ENCODE peak calls at places on chromosomes 6 and 20, in four cellular contexts. D is G401, G is foreskin fibroblast, N is thoracic aorta. B is an unnamed sample.

GRCh38 chr20:53900380-53900999 is 169.9 kb downstream of the BCAS1 start:
- DNase-seq in G (peak; percentile 83), D (no peak), N (no peak), B (no peak)

GRCh38 chr6:50145125-50145524 is 95.4 kb upstream of the DEFB112 start:
- DNase-seq in G (peak; percentile 9), D (no peak), N (no peak), B (no peak)

GRCh38 chr20:57330998-57331397 is 1.4 kb downstream of the SPO11 start:
- DNase-seq in N (no peak), G (peak; percentile 10), D (peak; percentile 22), B (no peak)

GRCh38 chr6:161111256-161111655 is 119.7 kb downstream of the MAP3K4 start:
- DNase-seq in D (no peak), G (no peak), N (no peak), B (no peak)

GRCh38 chr6:46279874-46280273 is 109.1 kb upstream of the ENPP5 start:
- DNase-seq in G (peak; percentile 8), D (no peak), N (no peak), B (no peak)

GRCh38 chr20:3177746-3178477 is 4.6 kb upstream of the LZTS3 start:
- DNase-seq in G (no peak), N (no peak), D (no peak), B (no peak)

GRCh38 chr20:63890201-63890576 is 4.7 kb upstream of the DNAJC5 start:
- DNase-seq in G (no peak), D (no peak), N (no peak), B (no peak)

GRCh38 chr6:40855481-40855880 is 183.5 kb downstream of the UNC5CL start:
- DNase-seq in D (no peak), G (no peak), N (no peak), B (no peak)

GRCh38 chr20:56414842-56415765 is 3.0 kb downstream of the CASS4 start:
- DNase-seq in N (no peak), G (peak; percentile 94), D (no peak), B (no peak)

GRCh38 chr6:170505306-170505705 is 47.8 kb downstream of the PSMB1 start:
- DNase-seq in G (no peak), N (no peak), D (peak; percentile 70), B (no peak)

GRCh38 chr6:53495496-53495895 is 49.4 kb downstream of the GCLC start:
- DNase-seq in N (no peak), G (no peak), D (no peak), B (no peak)

GRCh38 chr20:52105045-52105572 is 86.5 kb downstream of the ZFP64 start:
- DNase-seq in G (peak; percentile 68), D (peak; percentile 38), N (no peak), B (no peak)

GRCh38 chr6:135535989-135536414 is 38.5 kb upstream of the AHI1 start:
- DNase-seq in N (no peak), D (peak; percentile 48), G (peak; percentile 92), B (peak; percentile 26)

GRCh38 chr6:170148709-170149470 is 142.0 kb downstream of the DLL1 start:
- DNase-seq in G (no peak), D (no peak), N (no peak), B (no peak)

GRCh38 chr6:35084511-35085203 is 56.5 kb downstream of the TCP11 start:
- DNase-seq in D (no peak), N (no peak), G (no peak), B (no peak)

GRCh38 chr20:12063106-12063505 is 145.4 kb downstream of the BTBD3 start:
- DNase-seq in D (no peak), G (no peak), N (no peak), B (no peak)

GRCh38 chr6:90197854-90198496 is 98.7 kb downstream of the BACH2 start:
- DNase-seq in G (peak; percentile 56), N (no peak), D (peak; percentile 54), B (no peak)

GRCh38 chr20:42259389-42259788 is 641.2 kb upstream of the CHD6 start:
- DNase-seq in G (no peak), N (no peak), D (no peak), B (no peak)

GRCh38 chr20:22819784-22820183 is 215.3 kb upstream of the SSTR4 start:
- DNase-seq in G (no peak), D (no peak), N (no peak), B (no peak)

GRCh38 chr6:74114428-74114827 is 418.4 kb downstream of the CD109 start:
- DNase-seq in D (no peak), G (no peak), N (no peak), B (no peak)

GRCh38 chr6:136524936-136525413 is 25.2 kb downstream of the MAP7 start:
- DNase-seq in G (no peak), D (peak; percentile 77), N (no peak), B (no peak)

GRCh38 chr6:70843328-70843918 is 113.4 kb downstream of the B3GAT2 start:
- DNase-seq in G (no peak), D (no peak), N (no peak), B (no peak)

GRCh38 chr6:121504227-121504626 is 68.8 kb downstream of the GJA1 start:
- DNase-seq in D (no peak), N (no peak), G (peak; percentile 86), B (no peak)

GRCh38 chr20:63544241-63544957 is 3.1 kb downstream of the SRMS start:
- DNase-seq in N (no peak), G (no peak), D (no peak), B (no peak)

GRCh38 chr20:45495438-45495985 is 19.9 kb downstream of the SPINT3 start:
- DNase-seq in G (peak; percentile 4), D (no peak), N (no peak), B (no peak)

GRCh38 chr6:97913721-97914120 is 630.7 kb upstream of the MMS22L start:
- DNase-seq in G (no peak), N (no peak), D (no peak), B (no peak)

GRCh38 chr20:39851459-39851858 is 837.6 kb downstream of the MAFB start:
- DNase-seq in D (no peak), N (no peak), G (peak; percentile 42), B (no peak)

GRCh38 chr6:40582892-40583291 is 4.3 kb downstream of the LRFN2 start:
- DNase-seq in G (no peak), D (no peak), N (no peak), B (no peak)